ENCODE peak calls at places on chromosomes 4 and X, in seven cellular contexts. One of them, this sample, is unnamed.

GRCh38 chr4:25104561-25104960 is 55.7 kb downstream of the SEPSECS start:
- DNase-seq in OCI-LY7: no peak
- DNase-seq in endodermal cell: peak; percentile 21
- DNase-seq in heart left ventricle: no peak
- DNase-seq in prostate gland: no peak
- DNase-seq in A549: no peak
- DNase-seq in AG04449: no peak
- DNase-seq in this sample: no peak

GRCh38 chr4:116862592-116862991 is 222.8 kb downstream of the TRAM1L1 start:
- DNase-seq in heart left ventricle: no peak
- DNase-seq in OCI-LY7: no peak
- DNase-seq in prostate gland: no peak
- DNase-seq in AG04449: no peak
- DNase-seq in A549: no peak
- DNase-seq in endodermal cell: no peak
- DNase-seq in this sample: no peak

GRCh38 chr4:77185681-77186080 is 28.7 kb downstream of the CCNG2 start:
- DNase-seq in OCI-LY7: no peak
- DNase-seq in endodermal cell: no peak
- DNase-seq in heart left ventricle: no peak
- DNase-seq in AG04449: no peak
- DNase-seq in A549: no peak
- DNase-seq in prostate gland: no peak
- DNase-seq in this sample: no peak

GRCh38 chr4:61522312-61522711 is 322.2 kb downstream of the ADGRL3 start:
- DNase-seq in prostate gland: no peak
- DNase-seq in OCI-LY7: no peak
- DNase-seq in heart left ventricle: no peak
- DNase-seq in A549: no peak
- DNase-seq in AG04449: no peak
- DNase-seq in endodermal cell: no peak
- DNase-seq in this sample: no peak

GRCh38 chr4:103934178-103934789 is 214.5 kb upstream of the TACR3 start:
- DNase-seq in heart left ventricle: no peak
- DNase-seq in prostate gland: peak; percentile 10
- DNase-seq in A549: no peak
- DNase-seq in OCI-LY7: peak; percentile 60
- DNase-seq in AG04449: no peak
- DNase-seq in endodermal cell: no peak
- DNase-seq in this sample: peak; percentile 35

GRCh38 chrX:112844250-112844649 is 3.6 kb upstream of the AMOT start:
- DNase-seq in OCI-LY7: no peak
- DNase-seq in heart left ventricle: no peak
- DNase-seq in A549: no peak
- DNase-seq in AG04449: no peak
- DNase-seq in prostate gland: no peak
- DNase-seq in endodermal cell: no peak
- DNase-seq in this sample: no peak

GRCh38 chrX:109533631-109534030 is 3.0 kb upstream of the NXT2 start:
- DNase-seq in endodermal cell: no peak
- DNase-seq in OCI-LY7: peak; percentile 0
- DNase-seq in AG04449: no peak
- DNase-seq in A549: no peak
- DNase-seq in prostate gland: no peak
- DNase-seq in heart left ventricle: no peak
- DNase-seq in this sample: no peak

GRCh38 chr4:3747582-3747906 is 18.6 kb upstream of the ADRA2C start:
- DNase-seq in OCI-LY7: no peak
- DNase-seq in A549: no peak
- DNase-seq in heart left ventricle: no peak
- DNase-seq in prostate gland: no peak
- DNase-seq in AG04449: no peak
- DNase-seq in endodermal cell: peak; percentile 92
- DNase-seq in this sample: no peak

GRCh38 chr4:11722218-11722617 is 293.5 kb upstream of the HS3ST1 start:
- DNase-seq in A549: no peak
- DNase-seq in heart left ventricle: no peak
- DNase-seq in endodermal cell: no peak
- DNase-seq in prostate gland: no peak
- DNase-seq in AG04449: no peak
- DNase-seq in OCI-LY7: no peak
- DNase-seq in this sample: no peak

GRCh38 chrX:113305496-113305895 is 464.9 kb upstream of the AMOT start:
- DNase-seq in endodermal cell: no peak
- DNase-seq in prostate gland: no peak
- DNase-seq in heart left ventricle: no peak
- DNase-seq in AG04449: peak; percentile 37
- DNase-seq in A549: no peak
- DNase-seq in OCI-LY7: no peak
- DNase-seq in this sample: no peak

GRCh38 chr4:25075851-25076250 is 45.1 kb upstream of the LGI2 start:
- DNase-seq in A549: no peak
- DNase-seq in endodermal cell: no peak
- DNase-seq in AG04449: no peak
- DNase-seq in OCI-LY7: no peak
- DNase-seq in prostate gland: no peak
- DNase-seq in heart left ventricle: no peak
- DNase-seq in this sample: no peak

GRCh38 chr4:114905017-114905416 is 208.4 kb downstream of the NDST4 start:
- DNase-seq in A549: no peak
- DNase-seq in AG04449: no peak
- DNase-seq in heart left ventricle: no peak
- DNase-seq in prostate gland: no peak
- DNase-seq in endodermal cell: no peak
- DNase-seq in OCI-LY7: no peak
- DNase-seq in this sample: no peak

GRCh38 chr4:133146192-133146573 is 2.9 kb upstream of the PCDH10 start:
- DNase-seq in A549: no peak
- DNase-seq in prostate gland: no peak
- DNase-seq in AG04449: no peak
- DNase-seq in heart left ventricle: no peak
- DNase-seq in endodermal cell: no peak
- DNase-seq in OCI-LY7: no peak
- DNase-seq in this sample: no peak
- H3K4me3 ChIP-seq in A549: peak overlapping the region; percentile 52
- H3K4me3 ChIP-seq in prostate gland: peak overlapping the region; percentile 24
- H3K4me3 ChIP-seq in AG04449: peak overlapping the region; percentile 50
- H3K4me3 ChIP-seq in heart left ventricle: peak overlapping the region; percentile 50
- H3K4me3 ChIP-seq in endodermal cell: peak overlapping the region; percentile 98
- H3K4me3 ChIP-seq in OCI-LY7: no peak overlapping the region
- H3K4me3 ChIP-seq in this sample: peak overlapping the region; percentile 43

DNA sequence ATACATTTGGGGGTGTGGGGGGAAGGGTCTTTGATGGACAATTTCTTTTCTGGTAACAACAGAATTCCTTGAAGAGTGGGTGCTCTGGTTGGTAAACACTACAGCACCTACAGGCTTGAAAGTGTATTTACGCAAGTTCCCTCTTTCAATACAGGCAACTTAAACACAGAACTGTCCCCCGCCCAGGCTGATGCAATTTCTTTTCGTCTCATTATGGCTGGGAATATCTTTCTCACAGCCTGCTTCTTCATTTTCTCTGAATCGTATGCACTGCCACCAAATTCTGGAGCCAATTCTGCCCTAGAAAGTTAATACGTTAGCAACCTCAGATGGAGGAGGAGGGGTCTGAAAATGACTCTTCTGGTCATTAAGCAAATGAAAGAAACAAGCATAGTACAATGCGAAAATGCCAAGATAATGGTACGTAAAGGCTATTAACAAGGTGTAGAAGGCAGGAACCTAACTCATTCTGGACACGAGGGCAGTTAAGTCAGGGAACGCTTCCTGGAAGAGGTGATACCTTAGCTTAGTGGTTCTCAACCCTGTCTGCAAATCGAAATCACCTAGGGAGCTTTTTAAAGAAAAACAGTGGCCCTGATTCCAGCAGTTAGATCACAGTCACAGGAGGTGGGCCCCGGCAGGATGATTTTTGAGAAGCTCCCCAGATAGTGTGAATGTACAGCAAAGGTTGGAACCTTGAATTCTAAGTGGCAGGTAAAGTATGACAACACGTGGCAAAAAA is 1.0 kb downstream of the AGA start:
- DNase-seq in prostate gland: no peak
- DNase-seq in OCI-LY7: peak; percentile 79
- DNase-seq in A549: peak; percentile 17
- DNase-seq in heart left ventricle: no peak
- DNase-seq in endodermal cell: peak; percentile 61
- DNase-seq in AG04449: no peak
- DNase-seq in this sample: no peak
- TF ChIP-seq CTCF in prostate gland: no peak
- TF ChIP-seq CTCF in OCI-LY7: peak; percentile 58
- TF ChIP-seq CTCF in A549: no peak
- TF ChIP-seq CTCF in heart left ventricle: no peak
- TF ChIP-seq CTCF in endodermal cell: peak; percentile 49
- TF ChIP-seq CTCF in AG04449: no peak
- TF ChIP-seq CTCF in this sample: no peak

GRCh38 chr4:82797048-82797590 is 1.5 kb downstream of the SCD5 start:
- DNase-seq in heart left ventricle: no peak
- DNase-seq in AG04449: no peak
- DNase-seq in prostate gland: no peak
- DNase-seq in A549: no peak
- DNase-seq in OCI-LY7: no peak
- DNase-seq in endodermal cell: no peak
- DNase-seq in this sample: no peak
- H3K4me3 ChIP-seq in heart left ventricle: peak overlapping the region; percentile 86
- H3K4me3 ChIP-seq in AG04449: peak overlapping the region; percentile 81
- H3K4me3 ChIP-seq in prostate gland: peak overlapping the region; percentile 47
- H3K4me3 ChIP-seq in A549: peak overlapping the region; percentile 91
- H3K4me3 ChIP-seq in OCI-LY7: no peak overlapping the region
- H3K4me3 ChIP-seq in endodermal cell: peak overlapping the region; percentile 86
- H3K4me3 ChIP-seq in this sample: no peak overlapping the region

DNA sequence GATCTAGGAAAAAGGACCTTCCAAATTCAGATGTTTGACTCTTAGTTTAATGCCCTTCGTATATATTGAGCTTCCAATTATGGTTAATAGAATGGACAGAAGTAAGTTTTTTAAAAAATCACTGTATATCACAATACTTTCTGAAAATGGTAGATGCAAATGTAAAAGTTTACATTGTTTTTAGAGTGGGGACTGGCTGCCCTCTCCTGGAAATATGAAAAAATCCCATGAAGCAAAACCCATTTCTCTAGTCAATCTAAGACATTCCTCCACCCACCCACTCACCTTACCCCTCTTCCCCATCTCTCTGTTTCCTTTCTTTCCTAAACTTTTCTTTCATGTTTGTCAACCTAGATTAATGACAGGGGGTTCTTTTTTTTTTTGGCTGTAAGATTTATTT is 134.5 kb downstream of the ARHGAP6 start:
- DNase-seq in OCI-LY7: peak; percentile 18
- DNase-seq in prostate gland: peak; percentile 4
- DNase-seq in endodermal cell: no peak
- DNase-seq in heart left ventricle: no peak
- DNase-seq in AG04449: no peak
- DNase-seq in A549: no peak
- DNase-seq in this sample: peak; percentile 10
- TF ChIP-seq CTCF in OCI-LY7: peak; percentile 62
- TF ChIP-seq CTCF in prostate gland: peak; percentile 59
- TF ChIP-seq CTCF in endodermal cell: peak; percentile 13
- TF ChIP-seq CTCF in heart left ventricle: no peak
- TF ChIP-seq CTCF in AG04449: peak; percentile 17
- TF ChIP-seq CTCF in A549: peak; percentile 34
- TF ChIP-seq CTCF in this sample: peak; percentile 37

DNA sequence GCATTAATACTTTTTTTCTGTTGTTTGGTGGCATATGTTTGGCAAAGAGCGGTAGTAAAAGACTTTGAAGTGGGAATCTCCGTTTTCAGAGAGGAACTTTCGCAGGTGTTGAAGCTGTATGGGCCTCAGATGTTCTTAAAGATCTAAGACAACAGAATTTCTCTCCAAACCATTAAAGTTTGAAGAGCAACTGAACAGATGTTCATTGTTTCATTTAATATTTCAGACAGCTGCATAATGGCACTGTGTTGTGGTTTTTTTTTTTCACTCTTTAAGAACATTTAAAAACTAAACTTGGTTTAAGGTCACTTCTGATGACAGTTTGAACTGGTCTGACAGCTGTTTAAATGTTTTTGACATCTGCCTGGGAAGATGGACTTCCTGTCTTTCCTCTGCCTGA is 882.7 kb upstream of the PCDH10 start:
- DNase-seq in OCI-LY7: peak; percentile 97
- DNase-seq in endodermal cell: no peak
- DNase-seq in A549: no peak
- DNase-seq in AG04449: no peak
- DNase-seq in heart left ventricle: no peak
- DNase-seq in prostate gland: no peak
- DNase-seq in this sample: no peak
- H3K4me3 ChIP-seq in OCI-LY7: no peak overlapping the region
- H3K4me3 ChIP-seq in endodermal cell: no peak overlapping the region
- H3K4me3 ChIP-seq in A549: no peak overlapping the region
- H3K4me3 ChIP-seq in AG04449: no peak overlapping the region
- H3K4me3 ChIP-seq in heart left ventricle: no peak overlapping the region
- H3K4me3 ChIP-seq in prostate gland: no peak overlapping the region
- H3K4me3 ChIP-seq in this sample: no peak overlapping the region

GRCh38 chr4:41177016-41177415 is 37.3 kb downstream of the APBB2 start:
- DNase-seq in OCI-LY7: no peak
- DNase-seq in prostate gland: no peak
- DNase-seq in AG04449: no peak
- DNase-seq in endodermal cell: no peak
- DNase-seq in heart left ventricle: no peak
- DNase-seq in A549: no peak
- DNase-seq in this sample: no peak
- TF ChIP-seq CTCF in OCI-LY7: no peak
- TF ChIP-seq CTCF in prostate gland: no peak
- TF ChIP-seq CTCF in AG04449: peak; percentile 22
- TF ChIP-seq CTCF in endodermal cell: no peak
- TF ChIP-seq CTCF in heart left ventricle: no peak
- TF ChIP-seq CTCF in A549: no peak
- TF ChIP-seq CTCF in this sample: no peak

GRCh38 chr4:140567722-140568121 is 1.0 kb downstream of the UCP1 start:
- DNase-seq in endodermal cell: peak; percentile 73
- DNase-seq in prostate gland: no peak
- DNase-seq in AG04449: no peak
- DNase-seq in OCI-LY7: no peak
- DNase-seq in heart left ventricle: no peak
- DNase-seq in A549: no peak
- DNase-seq in this sample: no peak
- H3K4me3 ChIP-seq in endodermal cell: peak overlapping the region; percentile 78
- H3K4me3 ChIP-seq in prostate gland: no peak overlapping the region
- H3K4me3 ChIP-seq in AG04449: no peak overlapping the region
- H3K4me3 ChIP-seq in OCI-LY7: no peak overlapping the region
- H3K4me3 ChIP-seq in heart left ventricle: peak overlapping the region; percentile 38
- H3K4me3 ChIP-seq in A549: no peak overlapping the region
- H3K4me3 ChIP-seq in this sample: no peak overlapping the region